ENCODE peak calls at places on chromosomes 6 and 20, in four cellular contexts. One of them, this sample, is unnamed.

GRCh38 chr6:40640591-40641293 is 53.6 kb upstream of the LRFN2 start:
- DNase-seq in HEK293T: no peak
- DNase-seq in erythroblast: no peak
- DNase-seq in activated T-cell treated with anti-CD3 and anti-CD28 coated beads, Interleukin-2, amount 50 U/mL, for 72 hours: no peak
- DNase-seq in this sample: no peak

GRCh38 chr6:113980937-113981554 is 10.1 kb upstream of the HDAC2 start:
- DNase-seq in activated T-cell treated with anti-CD3 and anti-CD28 coated beads, Interleukin-2, amount 50 U/mL, for 72 hours: peak; percentile 9
- DNase-seq in erythroblast: peak; percentile 22
- DNase-seq in HEK293T: peak; percentile 69
- DNase-seq in this sample: peak; percentile 71

GRCh38 chr6:134288538-134289203 is 29.2 kb downstream of the SGK1 start:
- DNase-seq in activated T-cell treated with anti-CD3 and anti-CD28 coated beads, Interleukin-2, amount 50 U/mL, for 72 hours: peak; percentile 5
- DNase-seq in HEK293T: no peak
- DNase-seq in erythroblast: peak; percentile 39
- DNase-seq in this sample: peak; percentile 70

GRCh38 chr6:16130932-16131387 is 2.1 kb downstream of the MYLIP start:
- DNase-seq in activated T-cell treated with anti-CD3 and anti-CD28 coated beads, Interleukin-2, amount 50 U/mL, for 72 hours: peak; percentile 54
- DNase-seq in erythroblast: peak; percentile 90
- DNase-seq in HEK293T: peak; percentile 44
- DNase-seq in this sample: peak; percentile 95

GRCh38 chr6:39841291-39841690 is 49.1 kb downstream of the DAAM2 start:
- DNase-seq in erythroblast: no peak
- DNase-seq in HEK293T: peak; percentile 28
- DNase-seq in activated T-cell treated with anti-CD3 and anti-CD28 coated beads, Interleukin-2, amount 50 U/mL, for 72 hours: no peak
- DNase-seq in this sample: no peak

GRCh38 chr6:159299566-159299965 is 130.4 kb downstream of the FNDC1 start:
- DNase-seq in activated T-cell treated with anti-CD3 and anti-CD28 coated beads, Interleukin-2, amount 50 U/mL, for 72 hours: no peak
- DNase-seq in erythroblast: no peak
- DNase-seq in HEK293T: no peak
- DNase-seq in this sample: no peak

GRCh38 chr20:41087777-41088176 is 49.6 kb upstream of the PLCG1 start:
- DNase-seq in erythroblast: no peak
- DNase-seq in HEK293T: no peak
- DNase-seq in activated T-cell treated with anti-CD3 and anti-CD28 coated beads, Interleukin-2, amount 50 U/mL, for 72 hours: no peak
- DNase-seq in this sample: no peak

GRCh38 chr6:133432021-133432989 is 191.1 kb downstream of the EYA4 start:
- DNase-seq in activated T-cell treated with anti-CD3 and anti-CD28 coated beads, Interleukin-2, amount 50 U/mL, for 72 hours: no peak
- DNase-seq in erythroblast: no peak
- DNase-seq in HEK293T: no peak
- DNase-seq in this sample: no peak

This sample was measured in Kasumi-1.